ENCODE peak calls at places on chromosomes 13 and 19, in seven cellular contexts. O is spleen; E is lung microvascular endothelial cell; C is stimulated activated CD4-positive, alpha-beta T cell treated with anti-CD3 and anti-CD28 coated beads, Interleukin-1b, Interleukin-23, amount 100 ng/mL, for 24 hours; H is Daoy; W is endodermal cell; K is left colon. S is an unnamed sample.

GRCh38 chr19:57512845-57513244 is 13.1 kb downstream of the ZNF773 start:
- DNase-seq in C (no peak), O (no peak), W (no peak), E (peak; percentile 33), H (no peak), K (no peak), S (no peak)

GRCh38 chr13:70347947-70348620 is 239.8 kb upstream of the KLHL1 start:
- DNase-seq in C (no peak), E (no peak), W (no peak), H (no peak), K (no peak), O (no peak), S (no peak)

GRCh38 chr19:38831142-38831605 is 420 bp downstream of the ECH1 start:
- DNase-seq in C (no peak), W (peak; percentile 74), K (peak; percentile 82), O (peak; percentile 86), E (peak; percentile 77), H (peak; percentile 87), S (peak; percentile 92)

GRCh38 chr13:41028051-41028450 is 8.9 kb upstream of the ELF1 start:
- DNase-seq in O (no peak), W (no peak), K (no peak), E (peak; percentile 49), H (no peak), C (no peak), S (no peak)

GRCh38 chr13:73107459-73107858 is 48.7 kb downstream of the KLF5 start:
- DNase-seq in E (no peak), K (no peak), W (no peak), C (no peak), O (no peak), H (no peak), S (no peak)

GRCh38 chr13:37616131-37616530 is 17.6 kb upstream of the POSTN start:
- DNase-seq in K (no peak), C (no peak), E (no peak), O (no peak), H (no peak), W (no peak), S (no peak)

GRCh38 chr13:40440990-40441820 is 225.2 kb downstream of the FOXO1 start:
- DNase-seq in K (peak; percentile 70), E (peak; percentile 86), C (no peak), H (peak; percentile 55), O (peak; percentile 84), W (no peak), S (peak; percentile 69)

GRCh38 chr13:30113983-30114491 is 193.3 kb downstream of the KATNAL1 start:
- DNase-seq in E (no peak), H (peak; percentile 41), C (no peak), W (peak; percentile 61), O (no peak), K (peak; percentile 52), S (no peak)

GRCh38 chr19:49415102-49415809 is 8.0 kb downstream of the PTH2 start:
- DNase-seq in C (no peak), W (no peak), H (no peak), K (no peak), O (no peak), E (no peak), S (no peak)

GRCh38 chr19:4913996-4914735 is 4.9 kb downstream of the UHRF1 start:
- DNase-seq in E (no peak), C (no peak), H (no peak), W (no peak), K (peak; percentile 18), O (no peak), S (no peak)

GRCh38 chr19:56613639-56614038 is 18.5 kb downstream of the ZNF71 start:
- DNase-seq in W (no peak), H (no peak), C (no peak), K (no peak), O (no peak), E (no peak), S (no peak)

GRCh38 chr19:1037553-1038115 is 2.3 kb upstream of the ABCA7 start:
- DNase-seq in C (no peak), O (peak; percentile 87), K (peak; percentile 23), H (no peak), E (no peak), W (peak; percentile 48), S (no peak)

GRCh38 chr13:25286308-25286968 is 850 bp downstream of the MTMR6 start:
- DNase-seq in E (peak; percentile 63), C (no peak), O (no peak), W (peak; percentile 55), H (peak; percentile 44), K (peak; percentile 47), S (no peak)

GRCh38 chr19:677201-677600 is 1.0 kb downstream of the FSTL3 start:
- DNase-seq in E (peak; percentile 69), K (no peak), H (peak; percentile 95), C (no peak), W (peak; percentile 52), O (no peak), S (peak; percentile 86)